ENCODE peak calls at places on chromosomes 16 and 17, in seven cellular contexts. O, D, V, M, A, K and S are unnamed samples.

GRCh38 chr16:87383522-87384161 is at the start of gene FBXO31:
- DNase-seq in K (peak; percentile 88), M (peak; percentile 92), D (peak; percentile 82), V (peak; percentile 93), O (peak; percentile 71), A (peak; percentile 89), S (peak; percentile 90)

GRCh38 chr16:20673882-20674683 is 23.4 kb downstream of the ACSM1 start:
- DNase-seq in O (no peak), V (no peak), K (no peak), M (no peak), A (no peak), D (no peak), S (peak; percentile 16)

GRCh38 chr17:49565948-49566491 is 9.7 kb upstream of the NXPH3 start:
- DNase-seq in K (no peak), D (peak; percentile 85), M (no peak), V (peak; percentile 2), A (no peak), O (no peak), S (peak; percentile 91)

GRCh38 chr17:68200689-68201424 is 47.0 kb upstream of the AMZ2 start:
- DNase-seq in D (peak; percentile 47), A (no peak), O (peak; percentile 57), M (peak; percentile 54), K (peak; percentile 72), V (peak; percentile 77), S (peak; percentile 85)

GRCh38 chr17:7706631-7707354 is 1.8 kb downstream of the EFNB3 start:
- DNase-seq in M (no peak), V (no peak), O (no peak), K (no peak), A (no peak), D (no peak), S (no peak)

GRCh38 chr17:81200695-81201580 is 21.8 kb downstream of the CEP131 start:
- DNase-seq in O (peak; percentile 49), A (peak; percentile 44), M (no peak), D (peak; percentile 66), K (peak; percentile 87), V (no peak), S (peak; percentile 85)

GRCh38 chr17:81870155-81870977 is 771 bp downstream of the ARHGDIA start:
- DNase-seq in D (no peak), V (peak; percentile 58), A (no peak), M (no peak), O (no peak), K (no peak), S (peak; percentile 43)

GRCh38 chr17:79960788-79961522 is 74.7 kb downstream of the TBC1D16 start:
- DNase-seq in O (peak; percentile 80), K (no peak), V (no peak), D (no peak), A (no peak), M (no peak), S (no peak)

GRCh38 chr16:66020061-66020460 is 346.4 kb upstream of the CDH5 start:
- DNase-seq in V (no peak), M (no peak), D (no peak), K (no peak), O (no peak), A (no peak), S (no peak)